ENCODE peak calls at places on chromosomes 13 and 19, in four cellular contexts. Z is lower leg skin, P is SK-MEL-5, T is H54. N is an unnamed sample.

GRCh38 chr19:55253264-55253663 is 5.6 kb downstream of the PPP6R1 start:
- DNase-seq in T (no peak), Z (no peak), P (no peak), N (no peak)

GRCh38 chr19:4343845-4344713 is 717 bp downstream of the MPND start:
- DNase-seq in Z (peak; percentile 88), T (no peak), P (no peak), N (peak; percentile 6)

GRCh38 chr19:13463296-13463695 is 43.0 kb downstream of the CACNA1A start:
- DNase-seq in Z (no peak), T (peak; percentile 20), P (no peak), N (peak; percentile 39)

GRCh38 chr19:35468637-35469036 is 20.6 kb downstream of the FFAR2 start:
- DNase-seq in P (peak; percentile 73), T (peak; percentile 70), Z (no peak), N (peak; percentile 61)

GRCh38 chr13:113142876-113143275 is 15.6 kb upstream of the PROZ start:
- DNase-seq in P (no peak), T (no peak), Z (peak; percentile 65), N (no peak)

GRCh38 chr19:47860602-47861297 is 1.7 kb downstream of the TPRX2 start:
- DNase-seq in T (no peak), Z (no peak), P (no peak), N (no peak)

GRCh38 chr19:42149447-42150202 is 17.4 kb upstream of the POU2F2 start:
- DNase-seq in T (no peak), Z (no peak), P (no peak), N (no peak)

GRCh38 chr13:27012482-27013197 is 159.0 kb downstream of the USP12 start:
- DNase-seq in P (no peak), T (no peak), Z (peak; percentile 37), N (no peak)

GRCh38 chr19:23957660-23958281 is 43.1 kb downstream of the ZNF726 start:
- DNase-seq in P (no peak), Z (no peak), T (peak; percentile 47), N (no peak)

GRCh38 chr19:45097776-45098520 is 5.0 kb downstream of the PPP1R37 start:
- DNase-seq in P (peak; percentile 97), T (peak; percentile 87), Z (peak; percentile 94), N (no peak)

GRCh38 chr19:29690842-29691241 is 24.2 kb downstream of the C19orf12 start:
- DNase-seq in Z (no peak), P (peak; percentile 81), T (no peak), N (peak; percentile 53)

GRCh38 chr13:44422755-44423643 is 49.4 kb downstream of the SERP2 start:
- DNase-seq in Z (peak; percentile 84), P (no peak), T (no peak), N (no peak)

GRCh38 chr19:36256064-36256463 is 41.2 kb downstream of the ZNF146 start:
- DNase-seq in T (no peak), Z (no peak), P (no peak), N (no peak)

GRCh38 chr13:23488442-23488841 is 54.9 kb upstream of the SACS start:
- DNase-seq in Z (no peak), T (no peak), P (no peak), N (no peak)

GRCh38 chr13:30165791-30166190 is 141.6 kb downstream of the KATNAL1 start:
- DNase-seq in Z (no peak), P (peak; percentile 69), T (no peak), N (no peak)

GRCh38 chr19:42529248-42529764 is 1.0 kb upstream of the CEACAM1 start:
- DNase-seq in T (peak; percentile 70), P (peak; percentile 82), Z (peak; percentile 87), N (peak; percentile 38)

GRCh38 chr19:49663224-49663623 is 2.4 kb downstream of the IRF3 start:
- DNase-seq in P (no peak), Z (no peak), T (no peak), N (no peak)

GRCh38 chr19:54399189-54399588 is 16.1 kb upstream of the TTYH1 start:
- DNase-seq in T (no peak), P (no peak), Z (no peak), N (no peak)

GRCh38 chr19:2039959-2040646 is 10.9 kb downstream of the MKNK2 start:
- DNase-seq in P (no peak), Z (no peak), T (no peak), N (no peak)

GRCh38 chr13:109148243-109148642 is 518.8 kb downstream of the MYO16 start:
- DNase-seq in T (no peak), Z (no peak), P (no peak), N (no peak)

GRCh38 chr19:41098762-41099161 is 10.5 kb downstream of the CYP2A13 start:
- DNase-seq in P (no peak), T (no peak), Z (no peak), N (no peak)